ENCODE peak calls at places on chromosomes 7 and 10, in eight cellular contexts. R is M059J; O is D341Med; Q is small intestine; E is stimulated activated CD4-positive, alpha-beta T cell treated with anti-CD3 and anti-CD28 coated beads, Interleukin-2, amount 100 ng/mL, for 48 hours; H is type B pancreatic cell; Z is RPMI8226; T is AG09319. X is an unnamed sample.

GRCh38 chr10:93386496-93387369 is 95.4 kb downstream of the MYOF start:
- DNase-seq in R (peak; percentile 33), O (no peak), Q (peak; percentile 21), E (no peak), H (no peak), Z (no peak), T (no peak), X (no peak)

GRCh38 chr7:126839624-126840023 is 413.1 kb downstream of the GRM8 start:
- DNase-seq in R (no peak), O (no peak), Q (no peak), E (no peak), H (no peak), Z (no peak), T (no peak), X (no peak)

GRCh38 chr7:35831208-35831607 is 30.4 kb downstream of the SEPTIN7 start:
- DNase-seq in R (peak; percentile 7), O (no peak), Q (no peak), E (no peak), H (no peak), Z (no peak), T (no peak), X (no peak)

GRCh38 chr10:122164815-122165491 is 106.1 kb upstream of the BTBD16 start:
- DNase-seq in R (no peak), O (no peak), Q (peak; percentile 69), E (no peak), H (no peak), Z (no peak), T (no peak), X (no peak)

GRCh38 chr10:98339790-98340189 is 71.8 kb upstream of the LOXL4 start:
- DNase-seq in R (no peak), O (no peak), Q (no peak), E (no peak), H (no peak), Z (peak; percentile 58), T (no peak), X (no peak)

GRCh38 chr10:3126741-3127342 is 45.7 kb downstream of the PITRM1 start:
- DNase-seq in R (no peak), O (peak; percentile 93), Q (peak; percentile 61), E (no peak), H (no peak), Z (no peak), T (no peak), X (no peak)

GRCh38 chr10:31768467-31768866 is 160.2 kb downstream of the ARHGAP12 start:
- DNase-seq in R (no peak), O (no peak), Q (no peak), E (no peak), H (no peak), Z (no peak), T (no peak), X (no peak)

GRCh38 chr10:133068741-133069525 is 18.8 kb upstream of the ADGRA1 start:
- DNase-seq in R (no peak), O (no peak), Q (no peak), E (no peak), H (no peak), Z (peak; percentile 11), T (no peak), X (no peak)

GRCh38 chr10:87760195-87760905 is 57.7 kb downstream of the ATAD1 start:
- DNase-seq in R (no peak), O (no peak), Q (no peak), E (no peak), H (no peak), Z (no peak), T (no peak), X (no peak)

GRCh38 chr10:131141645-131142445 is 169.7 kb downstream of the TCERG1L start:
- DNase-seq in R (no peak), O (no peak), Q (no peak), E (no peak), H (no peak), Z (no peak), T (no peak), X (no peak)

GRCh38 chr10:124152139-124152780 is 58.9 kb upstream of the CHST15 start:
- DNase-seq in R (peak; percentile 87), O (no peak), Q (peak; percentile 26), E (no peak), H (no peak), Z (peak; percentile 83), T (no peak), X (no peak)

GRCh38 chr7:137715101-137715500 is 131.7 kb downstream of the DGKI start:
- DNase-seq in R (peak; percentile 13), O (no peak), Q (no peak), E (no peak), H (no peak), Z (no peak), T (no peak), X (no peak)

GRCh38 chr7:27166475-27167169 is 1.3 kb upstream of the HOXA9 start:
- DNase-seq in R (peak; percentile 42), O (no peak), Q (no peak), E (no peak), H (no peak), Z (no peak), T (no peak), X (no peak)

GRCh38 chr10:3729397-3729796 is 55.6 kb downstream of the KLF6 start:
- DNase-seq in R (peak; percentile 80), O (no peak), Q (no peak), E (no peak), H (no peak), Z (no peak), T (no peak), X (no peak)

GRCh38 chr7:88306590-88307048 is at the start of gene STEAP4:
- DNase-seq in R (peak; percentile 21), O (no peak), Q (peak; percentile 86), E (no peak), H (peak; percentile 71), Z (no peak), T (peak; percentile 18), X (no peak)

GRCh38 chr7:105321754-105322455 is 66.8 kb downstream of the SRPK2 start:
- DNase-seq in R (no peak), O (no peak), Q (no peak), E (no peak), H (no peak), Z (no peak), T (no peak), X (no peak)

GRCh38 chr10:86254526-86255174 is 111.9 kb downstream of the GRID1 start:
- DNase-seq in R (no peak), O (peak; percentile 12), Q (peak; percentile 5), E (no peak), H (peak; percentile 47), Z (no peak), T (no peak), X (peak; percentile 80)

GRCh38 chr10:53886325-53887300 is 914.4 kb downstream of the PCDH15 start:
- DNase-seq in R (no peak), O (no peak), Q (no peak), E (no peak), H (no peak), Z (no peak), T (no peak), X (no peak)

GRCh38 chr10:83075395-83076072 is 1063.8 kb upstream of the GHITM start:
- DNase-seq in R (peak; percentile 18), O (no peak), Q (no peak), E (no peak), H (no peak), Z (no peak), T (no peak), X (no peak)

GRCh38 chr10:132676193-132676891 is 109.6 kb downstream of the NKX6-2 start:
- DNase-seq in R (no peak), O (no peak), Q (no peak), E (no peak), H (peak; percentile 45), Z (no peak), T (no peak), X (no peak)

GRCh38 chr7:28142650-28143049 is 37.9 kb downstream of the JAZF1 start:
- DNase-seq in R (no peak), O (no peak), Q (no peak), E (no peak), H (no peak), Z (no peak), T (no peak), X (no peak)

GRCh38 chr7:31056775-31057346 is 4.8 kb downstream of the ADCYAP1R1 start:
- DNase-seq in R (peak; percentile 8), O (no peak), Q (peak; percentile 11), E (no peak), H (no peak), Z (peak; percentile 7), T (no peak), X (no peak)

GRCh38 chr10:71765176-71765906 is 8.0 kb downstream of the VSIR start:
- DNase-seq in R (peak; percentile 63), O (no peak), Q (no peak), E (no peak), H (no peak), Z (no peak), T (no peak), X (no peak)

GRCh38 chr10:29532256-29532878 is 102.4 kb downstream of the SVIL start:
- DNase-seq in R (no peak), O (no peak), Q (no peak), E (no peak), H (no peak), Z (no peak), T (no peak), X (no peak)

GRCh38 chr10:18437486-18437885 is 213.9 kb downstream of the NSUN6 start:
- DNase-seq in R (peak; percentile 9), O (no peak), Q (no peak), E (no peak), H (no peak), Z (no peak), T (no peak), X (no peak)

X was measured in vagina.